ENCODE peak calls at places on chromosomes 2 and 18, in nine cellular contexts. N is stimulated activated CD8-positive, alpha-beta memory T cell treated with anti-CD3 and anti-CD28 coated beads, Interleukin-15, amount 100 ng/mL, for 24 hours; B is hippocampal formation; T is activated CD4-positive, CD25-positive, alpha-beta regulatory T cell treated with anti-CD3 and anti-CD28 coated beads, Interleukin-2, amount 50 U/mL, for 72 hours; U is foreskin fibroblast; K is neural progenitor cell; F is activated naive CD4-positive, alpha-beta T cell treated with Interleukin-2 at 50 U/mL for 16 hours; Y is stimulated activated CD4-positive, alpha-beta T cell treated with anti-CD3 and anti-CD28 coated beads, Interleukin-12 subunit alpha, Interleukin-12 subunit beta, amount 100 ng/mL, for 24 hours; W is ELR. D is an unnamed sample.

GRCh38 chr2:238567067-238567855 is 140.5 kb downstream of the ASB1 start:
- DNase-seq in N (no peak), B (no peak), T (no peak), U (no peak), K (no peak), F (no peak), Y (no peak), W (no peak), D (no peak)

GRCh38 chr18:6876646-6877045 is 147.1 kb downstream of the ARHGAP28 start:
- DNase-seq in N (no peak), B (no peak), T (no peak), U (peak), K (no peak), F (no peak), Y (no peak), W (no peak), D (no peak)

GRCh38 chr2:150787353-150788098 is 300.1 kb upstream of the RND3 start:
- DNase-seq in N (no peak), B (no peak), T (no peak), U (no peak), K (no peak), F (no peak), Y (no peak), W (no peak), D (no peak)

GRCh38 chr18:76979906-76980305 is 152.7 kb downstream of the MBP start:
- DNase-seq in N (no peak), B (no peak), T (no peak), U (no peak), K (no peak), F (no peak), Y (no peak), W (no peak), D (no peak)

GRCh38 chr18:58222439-58223125 is 178.6 kb downstream of the NEDD4L start:
- DNase-seq in N (no peak), B (no peak), T (no peak), U (peak), K (no peak), F (no peak), Y (no peak), W (peak), D (no peak)

GRCh38 chr2:43086451-43087221 is 139.8 kb downstream of the ZFP36L2 start:
- DNase-seq in N (no peak), B (no peak), T (no peak), U (peak), K (peak), F (no peak), Y (no peak), W (peak), D (no peak)

GRCh38 chr2:72275084-72275483 is 127.4 kb upstream of the CYP26B1 start:
- DNase-seq in N (no peak), B (no peak), T (no peak), U (no peak), K (no peak), F (no peak), Y (no peak), W (no peak), D (no peak)

GRCh38 chr2:238009563-238009962 is 42.7 kb downstream of the UBE2F start:
- DNase-seq in N (no peak), B (peak), T (no peak), U (no peak), K (no peak), F (no peak), Y (no peak), W (no peak), D (no peak)

GRCh38 chr18:59646228-59646945 is 50.8 kb downstream of the CCBE1 start:
- DNase-seq in N (no peak), B (no peak), T (no peak), U (no peak), K (no peak), F (no peak), Y (no peak), W (no peak), D (no peak)